ENCODE peak calls at places on chromosomes 13 and 19, in nine cellular contexts. One of them, this sample, is unnamed.

GRCh38 chr19:38224014-38224862 is at the start of gene DPF1:
- DNase-seq in brain microvascular endothelial cell: peak
- DNase-seq in HCT116: peak
- DNase-seq in RWPE2: peak
- DNase-seq in psoas muscle: peak
- DNase-seq in H9: peak
- DNase-seq in mammary epithelial cell: peak
- DNase-seq in OCI-LY7: peak
- DNase-seq in CD8-positive, alpha-beta T cell: no peak
- DNase-seq in this sample: peak

GRCh38 chr13:81927347-81927746 is 1586.4 kb upstream of the SPRY2 start:
- DNase-seq in OCI-LY7: no peak
- DNase-seq in psoas muscle: no peak
- DNase-seq in RWPE2: no peak
- DNase-seq in H9: peak
- DNase-seq in mammary epithelial cell: no peak
- DNase-seq in CD8-positive, alpha-beta T cell: no peak
- DNase-seq in HCT116: no peak
- DNase-seq in brain microvascular endothelial cell: no peak
- DNase-seq in this sample: no peak

GRCh38 chr19:38152461-38153379 is 71.3 kb downstream of the DPF1 start:
- DNase-seq in HCT116: no peak
- DNase-seq in psoas muscle: no peak
- DNase-seq in RWPE2: no peak
- DNase-seq in mammary epithelial cell: no peak
- DNase-seq in CD8-positive, alpha-beta T cell: no peak
- DNase-seq in H9: no peak
- DNase-seq in brain microvascular endothelial cell: peak
- DNase-seq in OCI-LY7: no peak
- DNase-seq in this sample: peak

GRCh38 chr13:36599641-36600040 is 74.2 kb upstream of the SERTM1 start:
- DNase-seq in HCT116: no peak
- DNase-seq in mammary epithelial cell: no peak
- DNase-seq in H9: no peak
- DNase-seq in CD8-positive, alpha-beta T cell: no peak
- DNase-seq in RWPE2: no peak
- DNase-seq in OCI-LY7: no peak
- DNase-seq in psoas muscle: no peak
- DNase-seq in brain microvascular endothelial cell: no peak
- DNase-seq in this sample: no peak

GRCh38 chr19:44512326-44513298 is 12.3 kb upstream of the ZNF180 start:
- DNase-seq in HCT116: peak
- DNase-seq in brain microvascular endothelial cell: peak
- DNase-seq in CD8-positive, alpha-beta T cell: no peak
- DNase-seq in RWPE2: no peak
- DNase-seq in OCI-LY7: peak
- DNase-seq in psoas muscle: no peak
- DNase-seq in mammary epithelial cell: peak
- DNase-seq in H9: peak
- DNase-seq in this sample: peak

GRCh38 chr13:100063906-100064305 is 25.0 kb upstream of the PCCA start:
- DNase-seq in H9: no peak
- DNase-seq in RWPE2: no peak
- DNase-seq in HCT116: no peak
- DNase-seq in psoas muscle: no peak
- DNase-seq in CD8-positive, alpha-beta T cell: no peak
- DNase-seq in OCI-LY7: no peak
- DNase-seq in brain microvascular endothelial cell: no peak
- DNase-seq in mammary epithelial cell: no peak
- DNase-seq in this sample: no peak

GRCh38 chr13:80161219-80161618 is 179.7 kb downstream of the SPRY2 start:
- DNase-seq in mammary epithelial cell: no peak
- DNase-seq in CD8-positive, alpha-beta T cell: no peak
- DNase-seq in brain microvascular endothelial cell: no peak
- DNase-seq in HCT116: no peak
- DNase-seq in OCI-LY7: no peak
- DNase-seq in H9: no peak
- DNase-seq in psoas muscle: no peak
- DNase-seq in RWPE2: no peak
- DNase-seq in this sample: no peak

GRCh38 chr13:66716502-66716901 is 513.6 kb downstream of the PCDH9 start:
- DNase-seq in brain microvascular endothelial cell: no peak
- DNase-seq in H9: no peak
- DNase-seq in CD8-positive, alpha-beta T cell: no peak
- DNase-seq in psoas muscle: no peak
- DNase-seq in HCT116: no peak
- DNase-seq in RWPE2: no peak
- DNase-seq in mammary epithelial cell: no peak
- DNase-seq in OCI-LY7: no peak
- DNase-seq in this sample: no peak

GRCh38 chr13:98142427-98143156 is at the start of gene FARP1:
- DNase-seq in mammary epithelial cell: peak
- DNase-seq in H9: peak
- DNase-seq in brain microvascular endothelial cell: no peak
- DNase-seq in HCT116: peak
- DNase-seq in psoas muscle: peak
- DNase-seq in OCI-LY7: no peak
- DNase-seq in CD8-positive, alpha-beta T cell: no peak
- DNase-seq in RWPE2: peak
- DNase-seq in this sample: peak

GRCh38 chr13:30047154-30047874 is 196.9 kb upstream of the UBL3 start:
- DNase-seq in mammary epithelial cell: no peak
- DNase-seq in psoas muscle: no peak
- DNase-seq in CD8-positive, alpha-beta T cell: no peak
- DNase-seq in OCI-LY7: no peak
- DNase-seq in RWPE2: no peak
- DNase-seq in H9: no peak
- DNase-seq in HCT116: no peak
- DNase-seq in brain microvascular endothelial cell: no peak
- DNase-seq in this sample: no peak

GRCh38 chr13:110258876-110259631 is 47.9 kb downstream of the COL4A1 start:
- DNase-seq in HCT116: no peak
- DNase-seq in mammary epithelial cell: peak
- DNase-seq in CD8-positive, alpha-beta T cell: no peak
- DNase-seq in H9: no peak
- DNase-seq in OCI-LY7: no peak
- DNase-seq in psoas muscle: no peak
- DNase-seq in RWPE2: no peak
- DNase-seq in brain microvascular endothelial cell: no peak
- DNase-seq in this sample: peak

GRCh38 chr19:6221220-6221877 is 58.4 kb downstream of the MLLT1 start:
- DNase-seq in CD8-positive, alpha-beta T cell: no peak
- DNase-seq in OCI-LY7: no peak
- DNase-seq in RWPE2: peak
- DNase-seq in H9: no peak
- DNase-seq in mammary epithelial cell: no peak
- DNase-seq in brain microvascular endothelial cell: no peak
- DNase-seq in HCT116: no peak
- DNase-seq in psoas muscle: no peak
- DNase-seq in this sample: no peak

GRCh38 chr19:6218497-6219146 is 61.2 kb downstream of the MLLT1 start:
- DNase-seq in CD8-positive, alpha-beta T cell: peak
- DNase-seq in H9: peak
- DNase-seq in RWPE2: peak
- DNase-seq in psoas muscle: peak
- DNase-seq in HCT116: peak
- DNase-seq in mammary epithelial cell: peak
- DNase-seq in brain microvascular endothelial cell: peak
- DNase-seq in OCI-LY7: peak
- DNase-seq in this sample: peak

GRCh38 chr19:6220385-6221191 is 59.2 kb downstream of the MLLT1 start:
- DNase-seq in OCI-LY7: no peak
- DNase-seq in RWPE2: peak
- DNase-seq in H9: no peak
- DNase-seq in brain microvascular endothelial cell: no peak
- DNase-seq in CD8-positive, alpha-beta T cell: no peak
- DNase-seq in psoas muscle: peak
- DNase-seq in HCT116: no peak
- DNase-seq in mammary epithelial cell: no peak
- DNase-seq in this sample: no peak

GRCh38 chr19:6219147-6219525 is 60.6 kb downstream of the MLLT1 start:
- DNase-seq in brain microvascular endothelial cell: no peak
- DNase-seq in RWPE2: peak
- DNase-seq in psoas muscle: no peak
- DNase-seq in CD8-positive, alpha-beta T cell: no peak
- DNase-seq in OCI-LY7: no peak
- DNase-seq in mammary epithelial cell: no peak
- DNase-seq in H9: no peak
- DNase-seq in HCT116: no peak
- DNase-seq in this sample: no peak

DNA sequence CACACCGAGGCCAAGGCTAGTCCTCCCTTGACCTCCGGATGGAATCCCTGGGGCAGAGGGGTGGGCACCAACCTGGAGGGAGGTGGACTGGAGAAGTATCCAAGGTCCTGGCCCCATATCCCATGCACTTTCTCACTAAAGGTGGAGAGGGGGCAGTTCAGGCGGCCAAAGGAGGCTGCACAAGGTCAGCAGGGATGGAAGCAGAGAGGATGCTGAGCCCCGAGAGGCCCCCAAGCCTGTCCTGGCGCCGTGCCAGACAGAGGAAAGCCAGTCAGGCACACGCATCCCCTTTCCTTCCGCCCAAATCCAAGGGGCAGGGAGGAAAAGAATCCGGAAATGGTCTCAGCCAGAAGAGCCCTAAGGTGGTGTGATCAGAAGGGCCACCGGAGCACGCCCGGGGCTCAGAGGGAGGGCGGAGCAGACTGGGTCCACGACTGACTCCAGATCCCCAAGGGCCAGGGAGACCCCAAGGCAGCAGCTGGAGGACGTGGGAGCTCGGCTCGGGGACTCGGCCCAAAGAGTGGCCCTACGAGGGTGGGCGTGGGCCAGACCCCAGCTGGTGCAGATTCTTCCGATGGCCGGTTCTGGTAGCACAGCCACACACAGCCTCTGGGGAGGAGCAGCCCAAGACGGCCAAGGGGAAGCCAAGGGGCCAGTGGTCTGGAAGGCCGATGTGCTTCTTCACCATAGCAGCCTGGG is 60.0 kb downstream of the MLLT1 start:
- DNase-seq in OCI-LY7: no peak
- DNase-seq in HCT116: no peak
- DNase-seq in CD8-positive, alpha-beta T cell: no peak
- DNase-seq in mammary epithelial cell: no peak
- DNase-seq in brain microvascular endothelial cell: no peak
- DNase-seq in H9: no peak
- DNase-seq in psoas muscle: no peak
- DNase-seq in RWPE2: peak
- DNase-seq in this sample: no peak
- H3K27ac ChIP-seq in OCI-LY7: no peak
- H3K27ac ChIP-seq in HCT116: no peak
- H3K27ac ChIP-seq in CD8-positive, alpha-beta T cell: no peak
- H3K27ac ChIP-seq in mammary epithelial cell: no peak
- H3K27ac ChIP-seq in brain microvascular endothelial cell: no peak
- H3K27ac ChIP-seq in H9: no peak
- H3K27ac ChIP-seq in psoas muscle: peak
- H3K27ac ChIP-seq in RWPE2: no peak
- H3K27ac ChIP-seq in this sample: peak

GRCh38 chr19:1233361-1233667 is 4.5 kb downstream of the CBARP start:
- DNase-seq in CD8-positive, alpha-beta T cell: no peak
- DNase-seq in RWPE2: no peak
- DNase-seq in mammary epithelial cell: no peak
- DNase-seq in psoas muscle: no peak
- DNase-seq in brain microvascular endothelial cell: no peak
- DNase-seq in HCT116: no peak
- DNase-seq in OCI-LY7: no peak
- DNase-seq in H9: no peak
- DNase-seq in this sample: no peak

GRCh38 chr19:1230585-1231489 is 7.0 kb downstream of the CBARP start:
- DNase-seq in psoas muscle: no peak
- DNase-seq in CD8-positive, alpha-beta T cell: no peak
- DNase-seq in HCT116: no peak
- DNase-seq in mammary epithelial cell: no peak
- DNase-seq in H9: no peak
- DNase-seq in brain microvascular endothelial cell: no peak
- DNase-seq in OCI-LY7: no peak
- DNase-seq in RWPE2: no peak
- DNase-seq in this sample: no peak

GRCh38 chr19:1231729-1232128 is 6.1 kb downstream of the CBARP start:
- DNase-seq in psoas muscle: no peak
- DNase-seq in mammary epithelial cell: no peak
- DNase-seq in H9: no peak
- DNase-seq in brain microvascular endothelial cell: no peak
- DNase-seq in OCI-LY7: no peak
- DNase-seq in RWPE2: no peak
- DNase-seq in HCT116: no peak
- DNase-seq in CD8-positive, alpha-beta T cell: no peak
- DNase-seq in this sample: no peak

GRCh38 chr19:1232652-1233360 is 5.0 kb downstream of the CBARP start:
- DNase-seq in HCT116: no peak
- DNase-seq in CD8-positive, alpha-beta T cell: no peak
- DNase-seq in OCI-LY7: no peak
- DNase-seq in H9: no peak
- DNase-seq in RWPE2: no peak
- DNase-seq in psoas muscle: no peak
- DNase-seq in brain microvascular endothelial cell: peak
- DNase-seq in mammary epithelial cell: no peak
- DNase-seq in this sample: peak

DNA sequence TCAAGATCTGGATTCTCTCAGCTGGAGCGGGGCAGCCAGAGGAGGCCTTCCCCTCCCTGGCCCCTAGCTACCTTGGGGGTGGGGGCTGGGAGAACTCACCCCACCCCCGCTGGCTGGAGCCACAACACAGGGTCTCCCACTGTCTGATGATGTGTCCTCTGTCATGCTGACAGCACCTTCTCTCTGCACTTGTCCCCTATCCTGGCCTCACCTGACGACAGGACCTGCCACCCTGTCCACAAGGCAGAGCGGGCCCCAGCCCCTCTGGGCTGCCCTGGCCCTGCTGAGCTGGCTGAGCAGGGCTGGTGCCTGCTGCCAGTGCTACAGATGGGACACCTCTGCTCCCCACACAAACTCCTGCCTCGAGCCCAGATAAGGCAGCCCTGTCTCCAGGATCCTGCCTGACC is 5.6 kb downstream of the CBARP start:
- DNase-seq in brain microvascular endothelial cell: no peak
- DNase-seq in HCT116: no peak
- DNase-seq in mammary epithelial cell: no peak
- DNase-seq in H9: no peak
- DNase-seq in psoas muscle: no peak
- DNase-seq in OCI-LY7: no peak
- DNase-seq in CD8-positive, alpha-beta T cell: no peak
- DNase-seq in RWPE2: no peak
- DNase-seq in this sample: no peak
- TF ChIP-seq CTCF in brain microvascular endothelial cell: no peak
- TF ChIP-seq CTCF in HCT116: no peak
- TF ChIP-seq CTCF in mammary epithelial cell: no peak
- TF ChIP-seq CTCF in H9: no peak
- TF ChIP-seq CTCF in psoas muscle: no peak
- TF ChIP-seq CTCF in OCI-LY7: no peak
- TF ChIP-seq CTCF in CD8-positive, alpha-beta T cell: no peak
- TF ChIP-seq CTCF in RWPE2: no peak
- TF ChIP-seq CTCF in this sample: no peak

GRCh38 chr19:40089462-40089861 is 1.3 kb downstream of the ZNF780A start:
- DNase-seq in brain microvascular endothelial cell: peak
- DNase-seq in H9: no peak
- DNase-seq in OCI-LY7: peak
- DNase-seq in HCT116: no peak
- DNase-seq in RWPE2: no peak
- DNase-seq in mammary epithelial cell: peak
- DNase-seq in psoas muscle: no peak
- DNase-seq in CD8-positive, alpha-beta T cell: no peak
- DNase-seq in this sample: no peak
- H3K27ac ChIP-seq in brain microvascular endothelial cell: no peak
- H3K27ac ChIP-seq in H9: no peak
- H3K27ac ChIP-seq in OCI-LY7: no peak
- H3K27ac ChIP-seq in HCT116: peak
- H3K27ac ChIP-seq in RWPE2: peak
- H3K27ac ChIP-seq in mammary epithelial cell: no peak
- H3K27ac ChIP-seq in psoas muscle: peak
- H3K27ac ChIP-seq in CD8-positive, alpha-beta T cell: no peak
- H3K27ac ChIP-seq in this sample: no peak

GRCh38 chr19:9430444-9430843 is 4.9 kb downstream of the ZNF266 start:
- DNase-seq in HCT116: no peak
- DNase-seq in H9: no peak
- DNase-seq in psoas muscle: no peak
- DNase-seq in mammary epithelial cell: no peak
- DNase-seq in brain microvascular endothelial cell: no peak
- DNase-seq in RWPE2: no peak
- DNase-seq in OCI-LY7: no peak
- DNase-seq in CD8-positive, alpha-beta T cell: no peak
- DNase-seq in this sample: no peak
- TF ChIP-seq CTCF in HCT116: no peak
- TF ChIP-seq CTCF in H9: no peak
- TF ChIP-seq CTCF in psoas muscle: no peak
- TF ChIP-seq CTCF in mammary epithelial cell: no peak
- TF ChIP-seq CTCF in brain microvascular endothelial cell: no peak
- TF ChIP-seq CTCF in RWPE2: no peak
- TF ChIP-seq CTCF in OCI-LY7: no peak
- TF ChIP-seq CTCF in CD8-positive, alpha-beta T cell: no peak
- TF ChIP-seq CTCF in this sample: no peak